ENCODE peak calls at places on chromosomes 6 and 20, in seven cellular contexts. Q, B, L, X, J, P and Y are unnamed samples.

GRCh38 chr20:17504326-17504897 is 26.8 kb downstream of the BFSP1 start:
- DNase-seq in L (no peak), P (no peak), J (no peak), X (no peak), B (peak; percentile 53), Q (no peak), Y (no peak)

GRCh38 chr6:149852881-149853280 is 11.3 kb downstream of the LRP11 start:
- DNase-seq in X (no peak), L (no peak), P (no peak), J (no peak), B (no peak), Q (no peak), Y (no peak)

GRCh38 chr6:19301980-19302379 is 535.2 kb upstream of the ID4 start:
- DNase-seq in X (no peak), B (no peak), J (peak; percentile 40), Q (no peak), P (no peak), L (no peak), Y (no peak)

GRCh38 chr6:144286503-144287393 is 1.6 kb downstream of the UTRN start:
- DNase-seq in P (peak; percentile 68), J (peak; percentile 89), Q (peak; percentile 16), B (no peak), X (peak; percentile 88), L (peak; percentile 89), Y (peak; percentile 29)

GRCh38 chr6:8017276-8017701 is 46.9 kb downstream of the BLOC1S5 start:
- DNase-seq in X (no peak), P (no peak), J (no peak), Q (no peak), L (peak; percentile 21), B (no peak), Y (no peak)

GRCh38 chr6:150145427-150145826 is 2.6 kb downstream of the PPP1R14C start:
- DNase-seq in X (no peak), J (no peak), B (no peak), Q (no peak), L (no peak), P (no peak), Y (no peak)

GRCh38 chr6:17237246-17237645 is 43.9 kb upstream of the RBM24 start:
- DNase-seq in P (no peak), L (no peak), B (no peak), Q (no peak), X (no peak), J (no peak), Y (no peak)

GRCh38 chr20:40960101-40960500 is 68.5 kb upstream of the TOP1 start:
- DNase-seq in J (no peak), Q (no peak), X (no peak), B (no peak), P (no peak), L (no peak), Y (no peak)

GRCh38 chr6:125986956-125987617 is 747 bp downstream of the TRMT11 start:
- DNase-seq in L (peak; percentile 29), B (no peak), Q (no peak), X (peak; percentile 14), P (no peak), J (no peak), Y (peak; percentile 40)

GRCh38 chr20:22586645-22587310 is 2.4 kb upstream of the FOXA2 start:
- DNase-seq in B (no peak), J (no peak), P (peak; percentile 9), Q (no peak), L (peak; percentile 25), X (peak; percentile 18), Y (no peak)

GRCh38 chr20:36682311-36682710 is 36.3 kb upstream of the SLA2 start:
- DNase-seq in J (no peak), P (no peak), Q (no peak), X (no peak), L (no peak), B (no peak), Y (no peak)

GRCh38 chr6:154297711-154298110 is 58.9 kb downstream of the IPCEF1 start:
- DNase-seq in X (peak; percentile 13), P (no peak), J (no peak), B (no peak), L (no peak), Q (no peak), Y (no peak)

GRCh38 chr20:24450646-24451376 is 18.6 kb upstream of the SYNDIG1 start:
- DNase-seq in B (no peak), P (no peak), J (no peak), Q (no peak), L (no peak), X (no peak), Y (no peak)

GRCh38 chr20:47196091-47197081 is 160.1 kb downstream of the ZMYND8 start:
- DNase-seq in Q (peak; percentile 47), J (no peak), X (peak; percentile 77), P (peak; percentile 87), B (peak; percentile 31), L (peak; percentile 71), Y (peak; percentile 66)

GRCh38 chr6:36985963-36986703 is at the start of gene MTCH1:
- DNase-seq in L (peak; percentile 84), J (peak; percentile 62), B (peak; percentile 93), Q (peak; percentile 82), P (peak; percentile 89), X (peak; percentile 92), Y (peak; percentile 79)

GRCh38 chr6:78465042-78465634 is 402.2 kb upstream of the IRAK1BP1 start:
- DNase-seq in Q (no peak), J (no peak), B (no peak), P (no peak), X (no peak), L (no peak), Y (no peak)

GRCh38 chr6:113205563-113205962 is 651.6 kb upstream of the MARCKS start:
- DNase-seq in P (no peak), X (no peak), Q (no peak), B (no peak), J (no peak), L (no peak), Y (no peak)

GRCh38 chr6:53300656-53301551 is 47.8 kb downstream of the ELOVL5 start:
- DNase-seq in J (no peak), Q (no peak), L (no peak), X (peak; percentile 90), B (peak; percentile 43), P (peak; percentile 35), Y (no peak)

GRCh38 chr20:2713285-2713684 is 20.7 kb downstream of the EBF4 start:
- DNase-seq in Q (no peak), X (no peak), L (no peak), B (no peak), J (no peak), P (peak; percentile 41), Y (peak; percentile 61)

GRCh38 chr6:56245903-56246351 is 1.5 kb downstream of the COL21A1 start:
- DNase-seq in X (no peak), J (peak; percentile 59), Q (no peak), L (no peak), P (no peak), B (no peak), Y (no peak)

GRCh38 chr6:152368761-152369624 is 268.2 kb downstream of the SYNE1 start:
- DNase-seq in P (no peak), L (no peak), X (peak; percentile 72), B (no peak), J (no peak), Q (no peak), Y (no peak)

GRCh38 chr20:47230811-47231256 is 125.7 kb downstream of the ZMYND8 start:
- DNase-seq in L (no peak), B (no peak), J (no peak), Q (no peak), P (no peak), X (peak; percentile 51), Y (no peak)

GRCh38 chr20:61847986-61848385 is 217.7 kb downstream of the TAF4 start:
- DNase-seq in B (no peak), J (no peak), P (no peak), L (no peak), X (no peak), Q (no peak), Y (no peak)

GRCh38 chr6:98532004-98532403 is 302.4 kb upstream of the POU3F2 start:
- DNase-seq in B (no peak), Q (no peak), P (no peak), L (no peak), J (no peak), X (no peak), Y (no peak)

GRCh38 chr20:19815553-19815991 is 57.5 kb downstream of the RIN2 start:
- DNase-seq in Q (peak; percentile 21), L (peak; percentile 92), J (peak; percentile 97), X (peak; percentile 76), B (no peak), P (peak; percentile 64), Y (no peak)

GRCh38 chr6:33822575-33823395 is 19.0 kb upstream of the MLN start:
- DNase-seq in B (no peak), X (peak; percentile 9), L (peak; percentile 64), P (peak; percentile 48), J (no peak), Q (no peak), Y (no peak)

GRCh38 chr6:125020385-125020784 is 58.1 kb downstream of the RNF217 start:
- DNase-seq in B (no peak), P (no peak), J (peak; percentile 64), X (no peak), Q (no peak), L (no peak), Y (no peak)

GRCh38 chr20:9838378-9839295 is at the start of gene PAK5:
- DNase-seq in P (no peak), J (no peak), L (peak; percentile 66), X (peak; percentile 84), B (no peak), Q (no peak), Y (no peak)

GRCh38 chr20:10433014-10433622 is 904 bp downstream of the MKKS start:
- DNase-seq in B (no peak), J (no peak), Q (no peak), P (no peak), L (peak; percentile 20), X (no peak), Y (no peak)

GRCh38 chr20:57590485-57591288 is 29.5 kb downstream of the ZBP1 start:
- DNase-seq in Q (no peak), L (no peak), X (no peak), P (no peak), J (no peak), B (no peak), Y (no peak)

GRCh38 chr6:34970487-34970886 is 81.4 kb downstream of the ANKS1A start:
- DNase-seq in L (no peak), X (no peak), B (no peak), Q (no peak), P (no peak), J (no peak), Y (no peak)